ENCODE peak calls at places on chromosomes 12 and 14, in eight cellular contexts. One of them, this sample, is unnamed.

GRCh38 chr14:94923771-94924170 is 153.9 kb upstream of the GSC start:
- DNase-seq in cardiac fibroblast: no peak
- DNase-seq in WTC11: no peak
- DNase-seq in fibroblast of mammary gland: no peak
- DNase-seq in HFF-Myc: no peak
- DNase-seq in breast epithelium: no peak
- DNase-seq in mucosa of descending colon: no peak
- DNase-seq in AG09319: no peak
- DNase-seq in this sample: no peak

GRCh38 chr14:103418508-103418818 is 33.2 kb downstream of the MARK3 start:
- DNase-seq in cardiac fibroblast: peak; percentile 79
- DNase-seq in WTC11: no peak
- DNase-seq in fibroblast of mammary gland: peak; percentile 80
- DNase-seq in HFF-Myc: no peak
- DNase-seq in breast epithelium: no peak
- DNase-seq in mucosa of descending colon: no peak
- DNase-seq in AG09319: no peak
- DNase-seq in this sample: peak; percentile 62

GRCh38 chr14:67392728-67393314 is 19.1 kb downstream of the PLEK2 start:
- DNase-seq in cardiac fibroblast: no peak
- DNase-seq in WTC11: no peak
- DNase-seq in fibroblast of mammary gland: no peak
- DNase-seq in HFF-Myc: no peak
- DNase-seq in breast epithelium: no peak
- DNase-seq in mucosa of descending colon: no peak
- DNase-seq in AG09319: no peak
- DNase-seq in this sample: no peak

GRCh38 chr12:50555471-50555885 is 50.7 kb downstream of the DIP2B start:
- DNase-seq in cardiac fibroblast: no peak
- DNase-seq in WTC11: no peak
- DNase-seq in fibroblast of mammary gland: no peak
- DNase-seq in HFF-Myc: no peak
- DNase-seq in breast epithelium: no peak
- DNase-seq in mucosa of descending colon: no peak
- DNase-seq in AG09319: no peak
- DNase-seq in this sample: no peak

GRCh38 chr12:13142747-13143146 is 39.3 kb upstream of the GSG1 start:
- DNase-seq in cardiac fibroblast: no peak
- DNase-seq in WTC11: no peak
- DNase-seq in fibroblast of mammary gland: no peak
- DNase-seq in HFF-Myc: no peak
- DNase-seq in breast epithelium: no peak
- DNase-seq in mucosa of descending colon: no peak
- DNase-seq in AG09319: no peak
- DNase-seq in this sample: no peak

GRCh38 chr14:90968025-90968424 is 92.4 kb downstream of the RPS6KA5 start:
- DNase-seq in cardiac fibroblast: peak; percentile 57
- DNase-seq in WTC11: no peak
- DNase-seq in fibroblast of mammary gland: peak; percentile 51
- DNase-seq in HFF-Myc: no peak
- DNase-seq in breast epithelium: no peak
- DNase-seq in mucosa of descending colon: no peak
- DNase-seq in AG09319: no peak
- DNase-seq in this sample: no peak

GRCh38 chr12:92570056-92570753 is 132.6 kb upstream of the PLEKHG7 start:
- DNase-seq in cardiac fibroblast: peak; percentile 92
- DNase-seq in WTC11: peak; percentile 28
- DNase-seq in fibroblast of mammary gland: peak; percentile 89
- DNase-seq in HFF-Myc: peak; percentile 79
- DNase-seq in breast epithelium: peak; percentile 59
- DNase-seq in mucosa of descending colon: no peak
- DNase-seq in AG09319: peak; percentile 67
- DNase-seq in this sample: peak; percentile 69

GRCh38 chr12:131132118-131132892 is 178.6 kb downstream of the ADGRD1 start:
- DNase-seq in cardiac fibroblast: peak; percentile 27
- DNase-seq in WTC11: peak; percentile 94
- DNase-seq in fibroblast of mammary gland: peak; percentile 57
- DNase-seq in HFF-Myc: no peak
- DNase-seq in breast epithelium: peak; percentile 25
- DNase-seq in mucosa of descending colon: peak; percentile 60
- DNase-seq in AG09319: no peak
- DNase-seq in this sample: no peak

GRCh38 chr12:62604856-62605255 is 138.2 kb downstream of the MON2 start:
- DNase-seq in cardiac fibroblast: peak; percentile 53
- DNase-seq in WTC11: no peak
- DNase-seq in fibroblast of mammary gland: peak; percentile 40
- DNase-seq in HFF-Myc: no peak
- DNase-seq in breast epithelium: no peak
- DNase-seq in mucosa of descending colon: no peak
- DNase-seq in AG09319: no peak
- DNase-seq in this sample: peak; percentile 7

GRCh38 chr14:24310387-24310665 is 386 bp downstream of the LTB4R2 start:
- DNase-seq in cardiac fibroblast: no peak
- DNase-seq in WTC11: no peak
- DNase-seq in fibroblast of mammary gland: no peak
- DNase-seq in HFF-Myc: no peak
- DNase-seq in breast epithelium: no peak
- DNase-seq in mucosa of descending colon: no peak
- DNase-seq in AG09319: no peak
- DNase-seq in this sample: no peak

GRCh38 chr14:24309538-24310386 is at the start of gene LTB4R2:
- DNase-seq in cardiac fibroblast: no peak
- DNase-seq in WTC11: no peak
- DNase-seq in fibroblast of mammary gland: no peak
- DNase-seq in HFF-Myc: no peak
- DNase-seq in breast epithelium: no peak
- DNase-seq in mucosa of descending colon: no peak
- DNase-seq in AG09319: no peak
- DNase-seq in this sample: no peak

GRCh38 chr14:24312736-24313507 is 1.6 kb downstream of the LTB4R start:
- DNase-seq in cardiac fibroblast: peak; percentile 64
- DNase-seq in WTC11: no peak
- DNase-seq in fibroblast of mammary gland: no peak
- DNase-seq in HFF-Myc: no peak
- DNase-seq in breast epithelium: no peak
- DNase-seq in mucosa of descending colon: no peak
- DNase-seq in AG09319: no peak
- DNase-seq in this sample: no peak

GRCh38 chr14:24311837-24312615 is 724 bp downstream of the LTB4R start:
- DNase-seq in cardiac fibroblast: peak; percentile 48
- DNase-seq in WTC11: no peak
- DNase-seq in fibroblast of mammary gland: peak; percentile 36
- DNase-seq in HFF-Myc: no peak
- DNase-seq in breast epithelium: peak; percentile 56
- DNase-seq in mucosa of descending colon: no peak
- DNase-seq in AG09319: no peak
- DNase-seq in this sample: peak; percentile 13

GRCh38 chr14:24310666-24311604 is at the start of gene LTB4R:
- DNase-seq in cardiac fibroblast: peak; percentile 76
- DNase-seq in WTC11: peak; percentile 78
- DNase-seq in fibroblast of mammary gland: peak; percentile 69
- DNase-seq in HFF-Myc: no peak
- DNase-seq in breast epithelium: peak; percentile 64
- DNase-seq in mucosa of descending colon: peak; percentile 88
- DNase-seq in AG09319: no peak
- DNase-seq in this sample: peak; percentile 68
- TF ChIP-seq CTCF in cardiac fibroblast: no peak
- TF ChIP-seq CTCF in WTC11: no peak
- TF ChIP-seq CTCF in fibroblast of mammary gland: no peak
- TF ChIP-seq CTCF in HFF-Myc: peak; percentile 7
- TF ChIP-seq CTCF in breast epithelium: peak; percentile 55
- TF ChIP-seq CTCF in mucosa of descending colon: peak; percentile 33
- TF ChIP-seq CTCF in AG09319: peak; percentile 9
- TF ChIP-seq CTCF in this sample: peak; percentile 72

GRCh38 chr12:401235-402126 is at the start of gene CCDC77:
- DNase-seq in cardiac fibroblast: peak; percentile 93
- DNase-seq in WTC11: peak; percentile 93
- DNase-seq in fibroblast of mammary gland: peak; percentile 89
- DNase-seq in HFF-Myc: peak; percentile 73
- DNase-seq in breast epithelium: peak; percentile 88
- DNase-seq in mucosa of descending colon: peak; percentile 91
- DNase-seq in AG09319: peak; percentile 67
- DNase-seq in this sample: peak; percentile 82

GRCh38 chr12:400828-401227 is 616 bp upstream of the CCDC77 start:
- DNase-seq in cardiac fibroblast: no peak
- DNase-seq in WTC11: no peak
- DNase-seq in fibroblast of mammary gland: no peak
- DNase-seq in HFF-Myc: no peak
- DNase-seq in breast epithelium: no peak
- DNase-seq in mucosa of descending colon: no peak
- DNase-seq in AG09319: no peak
- DNase-seq in this sample: no peak

DNA sequence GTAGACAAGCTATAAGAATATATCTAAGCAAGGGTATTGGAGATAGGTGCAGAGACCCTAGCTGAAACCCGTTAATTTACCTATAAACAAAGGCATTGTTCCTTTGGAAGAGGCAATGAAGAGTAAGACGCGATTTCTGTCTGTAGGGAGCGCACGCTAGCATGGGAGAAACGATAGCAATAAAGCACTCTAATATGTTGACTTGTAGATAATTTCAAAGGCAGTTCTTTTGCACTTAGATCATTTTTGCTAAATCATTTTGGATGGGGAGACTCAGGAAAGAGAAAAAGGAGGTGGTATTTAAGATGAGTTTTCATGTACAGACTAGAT is 648 bp downstream of the CCDC77 start:
- DNase-seq in cardiac fibroblast: peak; percentile 54
- DNase-seq in WTC11: peak; percentile 16
- DNase-seq in fibroblast of mammary gland: peak; percentile 47
- DNase-seq in HFF-Myc: no peak
- DNase-seq in breast epithelium: no peak
- DNase-seq in mucosa of descending colon: no peak
- DNase-seq in AG09319: no peak
- DNase-seq in this sample: peak; percentile 29
- TF ChIP-seq CTCF in cardiac fibroblast: peak; percentile 33
- TF ChIP-seq CTCF in WTC11: no peak
- TF ChIP-seq CTCF in fibroblast of mammary gland: peak; percentile 51
- TF ChIP-seq CTCF in HFF-Myc: peak; percentile 9
- TF ChIP-seq CTCF in breast epithelium: no peak
- TF ChIP-seq CTCF in mucosa of descending colon: no peak
- TF ChIP-seq CTCF in AG09319: peak; percentile 41
- TF ChIP-seq CTCF in this sample: no peak

DNA sequence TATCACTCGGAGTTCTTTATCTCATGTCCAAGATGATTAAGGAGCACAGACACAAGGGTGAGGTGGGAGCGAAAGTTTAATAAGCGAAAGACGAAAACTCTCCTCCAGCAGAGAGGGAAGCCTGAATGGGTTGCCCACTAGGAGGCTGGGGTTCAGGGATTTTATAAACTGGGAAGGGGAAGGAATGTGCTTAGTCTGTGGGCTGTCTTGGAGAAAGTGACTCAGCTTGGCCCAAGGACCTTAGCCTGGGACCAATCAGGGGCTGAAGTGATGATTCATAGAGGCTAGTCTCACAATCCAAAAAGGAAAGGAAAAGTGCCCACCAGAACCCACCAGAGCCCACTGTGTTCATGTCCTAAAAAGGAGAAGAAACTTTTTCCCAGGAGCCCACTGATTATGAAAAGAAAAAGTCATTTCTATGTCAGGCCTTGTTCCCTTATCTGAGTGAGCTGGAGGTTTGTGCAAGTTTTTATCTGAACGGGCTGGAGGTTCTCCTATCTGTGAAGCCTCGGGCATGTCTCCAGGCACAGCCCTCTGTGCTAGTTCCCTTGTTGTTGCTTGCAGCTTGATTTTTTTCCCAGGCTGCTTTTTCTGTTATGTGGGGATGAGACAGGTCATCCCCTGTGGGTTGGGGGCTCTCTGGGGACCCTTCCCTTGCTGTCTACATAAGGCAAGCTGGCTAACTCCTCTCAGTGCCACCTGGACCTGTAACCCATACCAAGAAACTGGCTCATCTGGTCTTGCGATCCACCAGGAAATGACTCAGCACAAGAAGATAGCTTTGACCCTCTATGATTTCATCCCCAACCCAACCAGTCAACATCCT is 8.3 kb upstream of the GOLGA5 start:
- DNase-seq in cardiac fibroblast: peak; percentile 89
- DNase-seq in WTC11: no peak
- DNase-seq in fibroblast of mammary gland: peak; percentile 86
- DNase-seq in HFF-Myc: peak; percentile 59
- DNase-seq in breast epithelium: no peak
- DNase-seq in mucosa of descending colon: no peak
- DNase-seq in AG09319: peak; percentile 38
- DNase-seq in this sample: peak; percentile 78
- TF ChIP-seq CTCF in cardiac fibroblast: no peak
- TF ChIP-seq CTCF in WTC11: no peak
- TF ChIP-seq CTCF in fibroblast of mammary gland: peak; percentile 29
- TF ChIP-seq CTCF in HFF-Myc: peak; percentile 19
- TF ChIP-seq CTCF in breast epithelium: no peak
- TF ChIP-seq CTCF in mucosa of descending colon: no peak
- TF ChIP-seq CTCF in AG09319: peak; percentile 22
- TF ChIP-seq CTCF in this sample: peak; percentile 53

DNA sequence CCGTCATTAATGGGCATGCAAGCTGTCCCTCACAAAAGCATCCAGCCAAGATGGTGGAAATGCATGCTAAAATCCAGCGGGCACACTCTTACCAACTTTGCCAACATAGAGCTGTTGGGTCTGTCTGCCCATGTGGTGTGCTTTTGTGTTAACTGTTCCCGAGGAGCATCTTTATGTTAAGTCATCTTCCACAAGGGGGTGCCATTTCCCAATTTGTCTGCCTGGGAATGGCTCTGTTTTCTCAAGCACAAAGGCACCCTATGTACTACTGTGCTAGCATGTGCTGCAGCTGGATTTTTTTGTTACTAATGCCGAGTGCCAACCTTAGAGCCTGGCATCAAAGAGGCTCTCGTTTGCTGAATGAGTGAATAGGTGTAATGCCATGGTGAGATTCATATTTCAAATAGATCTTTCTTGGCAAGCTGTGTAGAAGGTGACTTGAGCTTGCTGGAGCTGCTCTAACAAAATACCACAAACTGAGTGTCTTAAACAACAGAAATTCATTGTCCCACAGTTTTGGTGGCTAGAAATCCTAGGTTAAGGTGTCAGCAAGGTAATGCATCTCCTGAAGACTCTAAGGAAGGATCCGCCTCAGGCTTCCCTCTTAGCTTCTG is 74.3 kb downstream of the TRHDE start:
- DNase-seq in cardiac fibroblast: peak; percentile 76
- DNase-seq in WTC11: peak; percentile 72
- DNase-seq in fibroblast of mammary gland: peak; percentile 61
- DNase-seq in HFF-Myc: peak; percentile 74
- DNase-seq in breast epithelium: no peak
- DNase-seq in mucosa of descending colon: no peak
- DNase-seq in AG09319: peak; percentile 58
- DNase-seq in this sample: peak; percentile 75
- TF ChIP-seq CTCF in cardiac fibroblast: peak; percentile 34
- TF ChIP-seq CTCF in WTC11: peak; percentile 67
- TF ChIP-seq CTCF in fibroblast of mammary gland: peak; percentile 54
- TF ChIP-seq CTCF in HFF-Myc: peak; percentile 66
- TF ChIP-seq CTCF in breast epithelium: peak; percentile 43
- TF ChIP-seq CTCF in mucosa of descending colon: no peak
- TF ChIP-seq CTCF in AG09319: peak; percentile 63
- TF ChIP-seq CTCF in this sample: peak; percentile 90

GRCh38 chr14:55416866-55417265 is 5.2 kb upstream of the ATG14 start:
- DNase-seq in cardiac fibroblast: peak; percentile 36
- DNase-seq in WTC11: peak; percentile 50
- DNase-seq in fibroblast of mammary gland: peak; percentile 33
- DNase-seq in HFF-Myc: no peak
- DNase-seq in breast epithelium: no peak
- DNase-seq in mucosa of descending colon: no peak
- DNase-seq in AG09319: no peak
- DNase-seq in this sample: no peak
- TF ChIP-seq CTCF in cardiac fibroblast: peak; percentile 57
- TF ChIP-seq CTCF in WTC11: peak; percentile 79
- TF ChIP-seq CTCF in fibroblast of mammary gland: peak; percentile 55
- TF ChIP-seq CTCF in HFF-Myc: peak; percentile 63
- TF ChIP-seq CTCF in breast epithelium: no peak
- TF ChIP-seq CTCF in mucosa of descending colon: no peak
- TF ChIP-seq CTCF in AG09319: peak; percentile 23
- TF ChIP-seq CTCF in this sample: peak; percentile 79